ENCODE peak calls at places on chromosomes 3 and 15, in five cellular contexts. J is pancreas; C is CD8-positive, alpha-beta T cell; M is psoas muscle; D is SK-N-SH. V is an unnamed sample.
A peak's percentile ranks its signal among the peaks of the same experiment; 100 is the strongest.

GRCh38 chr15:35886765-35887164 is 340.8 kb upstream of the DPH6 start:
- DNase-seq in J (no peak), C (no peak), M (no peak), D (peak; percentile 20), V (no peak)

GRCh38 chr3:132661120-132661519 is 991 bp downstream of the UBA5 start:
- DNase-seq in J (no peak), C (no peak), M (no peak), D (no peak), V (no peak)

GRCh38 chr15:41115088-41115651 is 910 bp downstream of the INO80 start:
- DNase-seq in J (no peak), C (no peak), M (no peak), D (peak; percentile 53), V (no peak)

GRCh38 chr3:127079211-127079610 is 96.3 kb downstream of the PLXNA1 start:
- DNase-seq in J (no peak), C (no peak), M (no peak), D (no peak), V (no peak)

GRCh38 chr3:46520531-46520930 is 22.8 kb downstream of the RTP3 start:
- DNase-seq in J (no peak), C (no peak), M (no peak), D (no peak), V (no peak)

GRCh38 chr15:62568004-62568403 is 402.9 kb upstream of the C2CD4B start:
- DNase-seq in J (no peak), C (no peak), M (no peak), D (no peak), V (no peak)

GRCh38 chr15:70566047-70566835 is 197.1 kb downstream of the UACA start:
- DNase-seq in J (no peak), C (no peak), M (no peak), D (no peak), V (no peak)

GRCh38 chr3:39260957-39261356 is 18.9 kb downstream of the CX3CR1 start:
- DNase-seq in J (no peak), C (peak; percentile 8), M (peak; percentile 85), D (peak; percentile 29), V (peak; percentile 59)

GRCh38 chr3:115720988-115721387 is 97.7 kb downstream of the GAP43 start:
- DNase-seq in J (no peak), C (no peak), M (no peak), D (no peak), V (no peak)

GRCh38 chr3:52146189-52146588 is 8.0 kb downstream of the POC1A start:
- DNase-seq in J (no peak), C (no peak), M (no peak), D (no peak), V (no peak)

GRCh38 chr3:73419179-73419803 is 205.4 kb downstream of the PDZRN3 start:
- DNase-seq in J (no peak), C (no peak), M (no peak), D (no peak), V (no peak)

GRCh38 chr3:81974754-81975153 is 213.3 kb upstream of the GBE1 start:
- DNase-seq in J (no peak), C (no peak), M (no peak), D (no peak), V (no peak)

GRCh38 chr3:46979958-46980497 is 562 bp downstream of the NBEAL2 start:
- DNase-seq in J (peak; percentile 60), C (no peak), M (peak; percentile 41), D (no peak), V (no peak)

GRCh38 chr3:45994661-45995369 is 809 bp downstream of the FYCO1 start:
- DNase-seq in J (no peak), C (peak; percentile 26), M (no peak), D (peak; percentile 59), V (no peak)

GRCh38 chr3:4062621-4063020 is 240.5 kb upstream of the SETMAR start:
- DNase-seq in J (no peak), C (no peak), M (no peak), D (no peak), V (no peak)

GRCh38 chr3:109369510-109369909 is 32.2 kb upstream of the DPPA4 start:
- DNase-seq in J (no peak), C (no peak), M (no peak), D (no peak), V (no peak)

GRCh38 chr15:34059476-34059875 is 20.5 kb upstream of the AVEN start:
- DNase-seq in J (no peak), C (no peak), M (no peak), D (no peak), V (no peak)

GRCh38 chr15:71079208-71080044 is 35.8 kb upstream of the THSD4 start:
- DNase-seq in J (peak; percentile 37), C (no peak), M (no peak), D (no peak), V (peak; percentile 65)

GRCh38 chr15:71011503-71012155 is 103.6 kb upstream of the THSD4 start:
- DNase-seq in J (no peak), C (no peak), M (no peak), D (peak; percentile 6), V (peak; percentile 19)

GRCh38 chr15:74616020-74616939 is 644 bp downstream of the CLK3 start:
- DNase-seq in J (peak; percentile 79), C (peak; percentile 53), M (peak; percentile 79), D (peak; percentile 68), V (peak; percentile 82)

GRCh38 chr3:13812039-13812438 is 67.8 kb downstream of the WNT7A start:
- DNase-seq in J (no peak), C (no peak), M (no peak), D (no peak), V (no peak)

GRCh38 chr15:62066663-62067447 is at the start of gene C2CD4A:
- DNase-seq in J (peak; percentile 94), C (peak; percentile 19), M (peak; percentile 59), D (no peak), V (no peak)

GRCh38 chr3:84820906-84821305 is 137.9 kb upstream of the CADM2 start:
- DNase-seq in J (no peak), C (no peak), M (no peak), D (no peak), V (no peak)

GRCh38 chr15:71820127-71820526 is 9.8 kb downstream of the NR2E3 start:
- DNase-seq in J (no peak), C (no peak), M (no peak), D (no peak), V (no peak)

GRCh38 chr3:185595520-185595919 is 9.4 kb downstream of the SENP2 start:
- DNase-seq in J (no peak), C (no peak), M (no peak), D (no peak), V (no peak)
- H3K27ac ChIP-seq in J (no peak overlapping the region), C (no peak overlapping the region), M (no peak overlapping the region), D (no peak overlapping the region), V (no peak overlapping the region)

GRCh38 chr3:160127308-160127707 is 97.9 kb upstream of the C3orf80 start:
- DNase-seq in J (no peak), C (no peak), M (no peak), D (no peak), V (no peak)
- H3K4me1 ChIP-seq in J (no peaks in the 10 kb centered on the region), C (no peaks in the 10 kb centered on the region), M (no peaks in the 10 kb centered on the region), D (peaks cover 30% of the 10 kb centered on the region), V (peaks cover 11% of the 10 kb centered on the region)

GRCh38 chr3:190564175-190564574 is 50.3 kb downstream of the IL1RAP start:
- DNase-seq in J (no peak), C (no peak), M (no peak), D (no peak), V (no peak)

GRCh38 chr3:190568036-190568435 is 54.2 kb downstream of the IL1RAP start:
- DNase-seq in J (no peak), C (no peak), M (no peak), D (no peak), V (no peak)

GRCh38 chr3:190560284-190560895 is 46.5 kb downstream of the IL1RAP start:
- DNase-seq in J (no peak), C (no peak), M (no peak), D (no peak), V (no peak)

GRCh38 chr3:190562866-190563525 is 49.1 kb downstream of the IL1RAP start:
- DNase-seq in J (no peak), C (no peak), M (no peak), D (no peak), V (no peak)

GRCh38 chr3:190566043-190566933 is 52.4 kb downstream of the IL1RAP start:
- DNase-seq in J (peak; percentile 81), C (no peak), M (peak; percentile 74), D (peak; percentile 6), V (peak; percentile 96)
- H3K27ac ChIP-seq in J (peak overlapping the region; percentile 63), C (no peak overlapping the region), M (peak overlapping the region; percentile 71), D (peak overlapping the region; percentile 93), V (peak overlapping the region; percentile 89)

DNA sequence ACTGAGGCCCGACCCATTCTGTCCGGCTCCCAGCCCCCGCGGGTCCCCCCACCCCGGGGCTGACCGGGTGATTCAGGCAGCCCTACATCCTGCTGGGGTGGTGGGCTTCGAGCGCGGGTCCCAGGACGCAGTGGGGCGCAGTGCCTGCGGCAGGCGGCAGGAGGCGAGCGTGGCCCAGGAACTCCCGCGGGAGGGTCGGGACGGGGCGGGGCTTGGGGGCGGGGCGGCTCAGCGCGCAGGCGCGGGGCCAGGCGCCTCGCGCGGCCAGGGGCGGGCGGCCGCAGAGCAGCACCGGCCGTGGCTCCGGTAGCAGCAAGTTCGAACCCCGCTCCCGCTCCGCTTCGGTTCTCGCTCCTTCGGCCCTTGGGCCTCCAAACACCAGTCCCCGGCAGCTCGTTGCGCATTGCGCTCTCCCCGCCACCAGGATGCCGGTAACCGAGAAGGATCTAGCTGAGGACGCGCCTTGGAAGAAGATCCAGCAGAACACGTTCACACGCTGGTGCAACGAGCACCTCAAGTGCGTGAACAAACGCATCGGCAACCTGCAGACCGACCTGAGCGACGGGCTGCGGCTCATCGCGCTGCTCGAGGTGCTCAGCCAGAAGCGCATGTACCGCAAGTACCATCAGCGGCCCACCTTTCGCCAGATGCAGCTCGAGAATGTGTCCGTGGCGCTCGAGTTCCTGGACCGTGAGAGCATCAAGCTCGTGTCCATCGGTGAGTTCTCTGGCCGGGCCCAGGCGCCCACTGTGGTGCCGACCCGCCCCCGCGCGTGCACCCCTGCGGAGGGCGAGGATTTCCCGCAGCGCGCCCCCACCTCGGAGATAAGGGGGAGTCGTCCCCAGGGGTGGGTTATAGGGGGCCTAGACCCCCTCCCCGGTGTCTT is at the start of gene FLNB:
- DNase-seq in J (peak; percentile 83), C (peak; percentile 62), M (peak; percentile 61), D (peak; percentile 99), V (peak; percentile 71)
- H3K4me1 ChIP-seq in J (peaks cover 17% of the 10 kb centered on the region), C (peaks cover 40% of the 10 kb centered on the region), M (peaks cover 5% of the 10 kb centered on the region), D (peaks cover 10% of the 10 kb centered on the region), V (peaks cover 51% of the 10 kb centered on the region)

DNA sequence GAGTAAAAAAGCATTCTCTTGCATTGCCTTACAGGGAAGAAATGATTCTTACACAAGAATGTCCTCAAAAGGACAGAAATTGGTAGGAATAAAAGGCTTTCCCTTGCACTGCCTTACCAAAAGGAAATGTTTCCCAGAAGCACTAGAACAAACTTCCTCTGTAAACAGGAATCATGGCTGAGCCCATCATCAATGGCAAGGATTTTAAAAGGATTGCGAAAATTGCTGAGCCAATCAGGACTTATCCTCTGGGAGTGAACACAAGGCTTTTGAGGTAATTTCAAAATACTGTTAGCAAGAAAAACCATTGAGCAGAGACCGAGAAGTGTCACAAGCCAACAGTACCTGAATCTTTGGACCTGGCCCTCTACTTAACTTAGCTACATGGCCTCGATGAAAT is 897.3 kb downstream of the ROBO1 start:
- DNase-seq in J (no peak), C (no peak), M (no peak), D (no peak), V (no peak)
- H3K27ac ChIP-seq in J (no peak overlapping the region), C (no peak overlapping the region), M (no peak overlapping the region), D (no peak overlapping the region), V (no peak overlapping the region)

DNA sequence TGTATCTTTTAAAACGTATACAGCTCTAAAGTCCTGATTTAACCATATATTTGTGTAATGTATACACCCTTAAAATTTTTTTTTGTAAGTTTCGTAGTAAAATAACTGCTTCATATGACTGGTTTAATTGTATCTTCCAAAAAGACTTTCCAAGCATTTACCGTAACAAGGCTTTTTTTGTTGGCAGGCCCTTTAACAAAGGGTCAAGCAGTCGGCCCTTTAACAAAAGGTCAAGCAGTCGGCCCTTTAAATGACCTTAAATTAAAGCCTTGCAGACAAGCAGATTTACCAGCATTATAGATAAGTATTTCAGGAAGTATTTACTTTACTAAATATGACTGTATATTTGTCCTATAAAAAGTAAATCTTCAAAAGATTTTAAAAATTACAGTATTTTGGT is 28.1 kb downstream of the TSC22D2 start:
- DNase-seq in J (no peak), C (no peak), M (no peak), D (no peak), V (no peak)
- H3K4me1 ChIP-seq in J (peaks cover 14% of the 10 kb centered on the region), C (no peaks in the 10 kb centered on the region), M (peaks cover 27% of the 10 kb centered on the region), D (peaks cover 6% of the 10 kb centered on the region), V (peaks cover 8% of the 10 kb centered on the region)

V was measured in SJSA1.